ENCODE peak calls at places on chromosomes 11 and 22, in seven cellular contexts. Q is heart right ventricle, Y is ascending aorta, X is OCI-LY7, S is lung, G is uterus, P is PC-9. F is an unnamed sample.

GRCh38 chr11:91244921-91245320 is 979.7 kb upstream of the FAT3 start:
- DNase-seq in S (no peak), Q (no peak), P (no peak), Y (no peak), X (no peak), G (no peak), F (no peak)

GRCh38 chr22:37684803-37685615 is 1.1 kb upstream of the NOL12 start:
- DNase-seq in G (no peak), Q (no peak), P (peak; percentile 66), Y (no peak), S (no peak), X (peak; percentile 60), F (no peak)

GRCh38 chr22:27120036-27120435 is 462.6 kb downstream of the MIAT start:
- DNase-seq in P (no peak), Y (no peak), X (no peak), Q (no peak), S (no peak), G (no peak), F (no peak)

GRCh38 chr22:37690407-37690806 is 4.3 kb downstream of the NOL12 start:
- DNase-seq in P (no peak), Y (no peak), S (no peak), G (no peak), Q (no peak), X (no peak), F (no peak)

GRCh38 chr22:31496735-31497146 is 405 bp downstream of the SFI1 start:
- DNase-seq in Y (no peak), S (no peak), X (peak; percentile 62), Q (peak; percentile 23), G (no peak), P (no peak), F (no peak)

GRCh38 chr11:61947486-61948210 is 2.5 kb upstream of the BEST1 start:
- DNase-seq in G (peak; percentile 94), Q (peak; percentile 81), X (peak; percentile 78), P (peak; percentile 61), S (peak; percentile 85), Y (peak; percentile 69), F (peak; percentile 91)

GRCh38 chr22:28186641-28187040 is 267.6 kb upstream of the PITPNB start:
- DNase-seq in P (no peak), X (no peak), G (no peak), Q (no peak), S (no peak), Y (no peak), F (no peak)

GRCh38 chr11:120722539-120722938 is 211.0 kb downstream of the GRIK4 start:
- DNase-seq in Q (no peak), S (no peak), G (no peak), X (no peak), Y (no peak), P (no peak), F (no peak)

GRCh38 chr22:26763633-26764295 is 106.4 kb downstream of the MIAT start:
- DNase-seq in X (no peak), S (no peak), Y (no peak), G (peak; percentile 23), Q (no peak), P (peak; percentile 37), F (no peak)

GRCh38 chr22:50260801-50261614 is 475 bp downstream of the MAPK12 start:
- DNase-seq in X (peak; percentile 68), P (no peak), S (no peak), Y (no peak), G (no peak), Q (peak; percentile 54), F (peak; percentile 53)

GRCh38 chr11:12675951-12676711 is 1.9 kb downstream of the TEAD1 start:
- DNase-seq in G (no peak), Y (no peak), X (peak; percentile 25), S (no peak), P (no peak), Q (no peak), F (no peak)
- H3K4me3 ChIP-seq in G (peak overlapping the region; percentile 96), Y (peak overlapping the region; percentile 85), X (peak overlapping the region; percentile 73), S (peak overlapping the region; percentile 1), P (peak overlapping the region; percentile 94), Q (peak overlapping the region; percentile 72), F (peak overlapping the region; percentile 58)

GRCh38 chr11:76524919-76525318 is 80.1 kb downstream of the EMSY start:
- DNase-seq in S (peak; percentile 60), Q (no peak), X (no peak), P (peak; percentile 50), Y (no peak), G (no peak), F (peak; percentile 53)

GRCh38 chr11:76523147-76523546 is 78.3 kb downstream of the EMSY start:
- DNase-seq in G (no peak), Y (no peak), P (no peak), S (no peak), Q (no peak), X (no peak), F (no peak)

GRCh38 chr11:76524461-76524860 is 79.6 kb downstream of the EMSY start:
- DNase-seq in S (no peak), Y (no peak), Q (no peak), G (no peak), P (no peak), X (no peak), F (no peak)

GRCh38 chr11:76523786-76524436 is 79.1 kb downstream of the EMSY start:
- DNase-seq in P (no peak), Q (no peak), S (no peak), X (no peak), G (no peak), Y (no peak), F (no peak)

GRCh38 chr11:76526878-76527277 is 82.1 kb downstream of the EMSY start:
- DNase-seq in G (no peak), X (no peak), Y (no peak), P (no peak), S (no peak), Q (no peak), F (no peak)
- TF ChIP-seq CTCF in G (no peak), X (no peak), Y (no peak), P (no peak), S (no peak), Q (no peak), F (no peak)

GRCh38 chr22:46043339-46043738 is 66.4 kb upstream of the WNT7B start:
- DNase-seq in Y (peak; percentile 5), X (no peak), S (no peak), Q (no peak), P (no peak), G (peak; percentile 18), F (no peak)

GRCh38 chr22:46043816-46044717 is 67.1 kb upstream of the WNT7B start:
- DNase-seq in P (no peak), X (peak; percentile 13), G (peak; percentile 57), Y (peak; percentile 8), Q (no peak), S (no peak), F (peak; percentile 70)

GRCh38 chr22:46041642-46042041 is 64.7 kb upstream of the WNT7B start:
- DNase-seq in G (no peak), X (no peak), Y (peak; percentile 1), S (no peak), P (no peak), Q (no peak), F (peak; percentile 51)

GRCh38 chr22:46040471-46041465 is 63.8 kb upstream of the WNT7B start:
- DNase-seq in G (peak; percentile 11), P (no peak), S (no peak), X (peak; percentile 37), Q (no peak), Y (peak; percentile 0), F (peak; percentile 65)

DNA sequence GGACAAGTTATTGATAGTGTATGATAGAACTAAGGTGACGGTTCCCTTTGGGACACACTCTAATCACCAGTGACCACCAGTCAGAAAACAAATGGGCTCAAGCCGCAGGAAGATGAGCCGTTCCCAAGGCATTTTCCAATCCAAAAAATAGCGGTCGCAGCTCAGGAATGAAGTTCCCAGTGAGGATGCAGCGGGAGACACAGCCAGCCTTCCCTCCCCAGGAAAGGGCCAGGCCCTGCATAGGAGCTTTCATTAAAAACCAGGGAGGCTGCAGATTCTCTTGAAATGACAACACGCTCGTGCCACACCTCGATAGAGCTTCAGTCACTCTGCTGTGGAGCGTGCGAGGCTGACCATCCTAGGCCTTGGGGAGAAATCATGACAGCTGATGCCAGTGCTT is 65.8 kb upstream of the WNT7B start:
- DNase-seq in G (peak; percentile 19), P (no peak), S (no peak), Y (peak; percentile 2), X (no peak), Q (no peak), F (peak; percentile 11)
- H3K27ac ChIP-seq in G (peak overlapping the region; percentile 94), P (no peak overlapping the region), S (peak overlapping the region; percentile 63), Y (peak overlapping the region; percentile 98), X (no peak overlapping the region), Q (peak overlapping the region; percentile 96), F (peak overlapping the region; percentile 36)

DNA sequence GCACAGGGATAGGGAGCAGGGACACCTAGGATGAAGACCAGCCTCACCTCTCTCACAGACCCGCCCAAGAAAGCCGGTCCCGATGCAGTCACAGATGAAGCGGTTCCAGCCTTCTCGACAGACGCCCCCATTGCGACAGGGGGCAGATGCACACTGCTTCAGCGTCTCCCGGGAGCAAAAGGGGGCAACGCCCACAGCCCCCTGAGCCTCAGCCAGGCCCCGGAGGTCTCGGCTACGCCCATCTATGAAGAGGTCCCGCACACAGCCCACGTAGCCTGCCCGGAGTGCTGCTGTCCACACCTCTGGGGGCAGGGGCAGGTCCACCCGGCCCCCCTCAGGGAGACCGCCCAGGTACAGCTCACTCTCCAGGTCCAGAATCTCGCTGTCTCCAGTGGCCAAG is 62.3 kb downstream of the NRXN2 start:
- DNase-seq in Q (no peak), X (no peak), G (no peak), P (no peak), Y (no peak), S (no peak), F (no peak)
- H3K4me3 ChIP-seq in Q (peak overlapping the region; percentile 27), X (no peak overlapping the region), G (no peak overlapping the region), P (no peak overlapping the region), Y (peak overlapping the region; percentile 45), S (no peak overlapping the region), F (no peak overlapping the region)

DNA sequence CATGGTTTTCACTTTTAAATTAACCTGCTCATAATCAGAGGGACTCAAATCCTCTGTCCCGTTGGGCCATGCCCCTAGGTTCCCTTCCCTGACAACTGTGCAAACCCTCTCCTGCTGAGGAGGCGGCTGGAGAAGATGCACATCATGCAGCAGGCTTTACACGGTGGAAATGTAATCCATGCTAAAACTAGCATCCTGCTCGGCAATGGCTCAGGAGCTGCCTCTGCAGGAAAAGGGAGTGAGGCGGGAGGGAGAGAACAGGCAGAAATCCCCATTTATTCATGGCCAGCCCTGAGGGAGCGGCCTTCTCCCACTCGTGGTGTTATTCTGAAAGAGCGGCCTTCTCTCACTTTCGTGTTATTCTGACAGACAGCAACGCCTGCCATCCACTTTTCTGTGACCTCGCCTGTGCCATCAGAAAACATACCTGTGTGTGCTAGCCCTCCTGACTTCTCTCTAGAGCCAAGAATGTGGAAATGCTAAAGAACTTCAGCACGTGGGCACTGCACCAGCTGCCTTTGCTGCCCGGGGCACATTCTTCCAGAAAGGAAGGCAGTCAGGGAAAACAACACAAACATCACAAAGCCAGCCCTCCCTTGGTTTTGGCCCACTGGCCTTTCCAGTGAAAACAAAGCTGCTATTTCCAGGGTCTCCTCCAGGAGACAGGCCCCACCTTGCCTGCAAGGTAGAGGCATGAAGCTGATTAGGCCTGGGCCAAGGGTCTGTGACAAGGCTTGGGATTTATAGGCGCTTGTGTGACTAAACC is 62.9 kb upstream of the BID start:
- DNase-seq in P (peak; percentile 36), Q (no peak), G (peak; percentile 46), S (no peak), X (no peak), Y (no peak), F (no peak)
- TF ChIP-seq CTCF in P (no peak), Q (no peak), G (no peak), S (no peak), X (no peak), Y (no peak), F (no peak)

F was measured in body of pancreas.